ENCODE peak calls at places on chromosomes 4 and X, in nine cellular contexts. C, U, M, A, P, Q, S, B and J are unnamed samples.
A peak's percentile ranks its signal among the peaks of the same experiment; 100 is the strongest.

GRCh38 chrX:48833531-48834138 is 1.8 kb downstream of the PCSK1N start:
- DNase-seq in M (no peak), Q (no peak), A (no peak), S (no peak), U (no peak), B (peak; percentile 65), P (no peak), C (no peak), J (no peak)

GRCh38 chr4:95248713-95249401 is 299.9 kb downstream of the UNC5C start:
- DNase-seq in M (no peak), U (no peak), C (no peak), S (no peak), A (no peak), Q (no peak), P (no peak), B (no peak), J (no peak)

GRCh38 chr4:164536829-164537228 is 217.1 kb upstream of the SMIM31 start:
- DNase-seq in P (no peak), S (no peak), U (peak; percentile 77), C (no peak), A (peak; percentile 7), M (no peak), Q (peak; percentile 96), B (no peak), J (no peak)

GRCh38 chrX:69277961-69278795 is 112.9 kb upstream of the PJA1 start:
- DNase-seq in P (no peak), B (no peak), C (no peak), U (no peak), M (no peak), S (peak; percentile 44), A (no peak), Q (no peak), J (no peak)

GRCh38 chr4:37882665-37883296 is 8.1 kb upstream of the TBC1D1 start:
- DNase-seq in P (no peak), B (no peak), A (no peak), U (peak; percentile 70), S (no peak), Q (no peak), M (no peak), C (peak; percentile 18), J (no peak)

GRCh38 chrX:108366644-108367406 is 71.4 kb downstream of the COL4A6 start:
- DNase-seq in Q (no peak), C (no peak), P (no peak), A (no peak), B (no peak), M (no peak), U (no peak), S (no peak), J (no peak)

GRCh38 chrX:38006283-38006682 is at the start of gene SYTL5:
- DNase-seq in U (no peak), Q (no peak), M (no peak), C (no peak), S (no peak), A (no peak), P (no peak), B (no peak), J (no peak)

GRCh38 chrX:70134116-70134477 is 850 bp downstream of the IGBP1 start:
- DNase-seq in C (peak; percentile 19), B (no peak), A (peak; percentile 34), P (no peak), S (no peak), Q (peak; percentile 11), M (no peak), U (no peak), J (no peak)

GRCh38 chr4:4398430-4398829 is 11.5 kb downstream of the NSG1 start:
- DNase-seq in U (no peak), A (no peak), C (no peak), M (no peak), Q (no peak), B (no peak), S (no peak), P (no peak), J (no peak)

GRCh38 chrX:9942086-9942485 is 25.1 kb upstream of the CLDN34 start:
- DNase-seq in M (peak; percentile 22), P (no peak), Q (no peak), S (no peak), U (no peak), B (no peak), C (no peak), A (no peak), J (peak; percentile 18)

GRCh38 chr4:76341063-76341462 is 34.5 kb downstream of the STBD1 start:
- DNase-seq in Q (peak; percentile 15), M (no peak), B (no peak), P (no peak), U (no peak), C (peak; percentile 78), S (no peak), A (peak; percentile 77), J (no peak)

GRCh38 chrX:48705876-48706275 is 9.3 kb downstream of the SUV39H1 start:
- DNase-seq in U (no peak), S (no peak), M (no peak), P (no peak), B (no peak), C (no peak), A (no peak), Q (no peak), J (no peak)

GRCh38 chrX:53288173-53288572 is 6.8 kb upstream of the IQSEC2 start:
- DNase-seq in P (no peak), M (no peak), C (peak; percentile 51), S (peak; percentile 54), U (peak; percentile 65), A (no peak), Q (no peak), B (peak; percentile 81), J (no peak)

GRCh38 chrX:53290441-53291041 is 9.2 kb upstream of the IQSEC2 start:
- DNase-seq in U (no peak), S (no peak), B (no peak), Q (no peak), C (no peak), M (no peak), A (no peak), P (no peak), J (no peak)

GRCh38 chrX:53291596-53291995 is 10.2 kb upstream of the IQSEC2 start:
- DNase-seq in A (no peak), B (no peak), M (no peak), U (no peak), P (no peak), S (no peak), Q (no peak), C (no peak), J (no peak)

GRCh38 chrX:53294024-53294648 is 12.8 kb upstream of the IQSEC2 start:
- DNase-seq in Q (no peak), S (no peak), C (peak; percentile 8), A (peak; percentile 26), U (no peak), P (peak; percentile 4), M (no peak), B (no peak), J (no peak)
- TF ChIP-seq CTCF in Q (peak; percentile 38), S (no peak), C (peak; percentile 5), A (peak; percentile 44), U (no peak), P (peak; percentile 55), M (peak; percentile 34), B (peak; percentile 56), J (no peak)

GRCh38 chr4:15145709-15146108 is 143.4 kb downstream of the CPEB2 start:
- DNase-seq in A (no peak), C (no peak), S (no peak), Q (no peak), B (no peak), P (no peak), M (no peak), U (no peak), J (no peak)

GRCh38 chr4:15144967-15145295 is 142.7 kb downstream of the CPEB2 start:
- DNase-seq in B (no peak), Q (no peak), C (no peak), M (no peak), S (no peak), A (no peak), U (no peak), P (no peak), J (no peak)

GRCh38 chr4:15142201-15142600 is 139.9 kb downstream of the CPEB2 start:
- DNase-seq in M (no peak), U (no peak), Q (no peak), B (no peak), A (no peak), C (no peak), S (no peak), P (no peak), J (no peak)

GRCh38 chr4:15143551-15143950 is 141.3 kb downstream of the CPEB2 start:
- DNase-seq in Q (no peak), U (no peak), S (no peak), C (no peak), M (no peak), A (no peak), P (no peak), B (no peak), J (no peak)

DNA sequence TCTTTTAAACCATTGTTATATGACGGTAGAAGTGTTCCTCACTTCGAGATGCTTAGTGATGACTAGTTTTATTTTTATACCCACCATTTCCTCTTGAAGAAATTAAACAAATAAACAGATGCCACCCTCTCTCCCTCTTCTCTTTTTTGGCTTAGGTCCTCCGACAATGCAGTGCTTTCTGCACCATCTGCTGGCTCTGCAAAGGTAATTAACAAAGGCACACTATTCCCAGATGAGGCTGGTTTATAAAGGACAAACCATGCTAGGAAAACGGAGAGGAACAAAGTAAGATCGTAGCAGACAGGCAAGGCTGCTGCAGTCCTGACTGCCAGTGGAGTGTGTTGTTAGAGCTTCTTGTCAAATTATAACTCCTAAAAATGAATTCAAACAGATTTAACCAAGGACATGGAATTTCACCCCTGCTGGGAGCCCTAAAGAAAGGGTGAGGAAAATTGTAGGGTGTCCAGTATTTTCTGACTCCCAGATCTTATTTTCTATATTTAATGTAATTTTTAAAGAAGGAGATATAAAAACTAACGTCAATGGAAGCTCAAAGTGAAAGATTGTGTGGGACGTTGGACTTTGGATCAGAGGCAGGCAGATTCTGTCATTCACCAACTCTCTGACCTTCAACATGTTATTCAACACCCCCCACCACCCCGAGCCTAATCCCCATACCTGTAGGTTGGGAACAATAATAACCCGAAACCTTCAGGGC is 142.1 kb downstream of the CPEB2 start:
- DNase-seq in P (no peak), C (no peak), U (no peak), Q (no peak), M (no peak), B (no peak), A (no peak), S (no peak), J (no peak)
- TF ChIP-seq CTCF in P (no peak), C (no peak), U (no peak), Q (no peak), M (no peak), B (no peak), A (no peak), S (no peak), J (no peak)

DNA sequence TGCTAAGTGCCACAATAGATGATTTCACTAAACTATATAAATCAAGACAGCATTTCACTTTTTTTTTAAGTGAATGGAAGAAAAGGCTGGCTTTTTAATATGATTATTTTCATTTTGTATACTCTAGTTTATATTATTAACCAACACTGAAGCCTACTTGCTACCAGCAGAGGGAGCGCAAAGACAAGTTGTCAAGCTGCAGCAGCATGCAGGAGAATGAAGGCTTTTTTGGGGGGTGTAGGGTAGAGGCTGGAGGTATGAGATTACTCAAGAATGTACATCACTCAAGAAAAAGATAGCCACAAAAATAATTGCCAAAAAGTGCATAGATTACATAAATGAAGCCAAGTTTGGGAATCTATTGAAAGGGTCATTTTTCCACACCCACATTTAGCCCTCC is 519.5 kb downstream of the FGF13 start:
- DNase-seq in M (no peak), U (no peak), P (peak; percentile 15), Q (no peak), S (peak; percentile 40), A (peak; percentile 19), C (peak; percentile 1), B (peak; percentile 1), J (no peak)
- TF ChIP-seq CTCF in M (no peak), U (peak; percentile 28), P (peak; percentile 70), Q (no peak), S (peak; percentile 49), A (peak; percentile 48), C (no peak), B (peak; percentile 61), J (no peak)

GRCh38 chr4:152817331-152817730 is 37.6 kb downstream of the ARFIP1 start:
- DNase-seq in P (peak; percentile 2), B (no peak), U (no peak), C (peak; percentile 47), A (peak; percentile 6), S (no peak), Q (no peak), M (no peak), J (no peak)
- TF ChIP-seq CTCF in P (no peak), B (no peak), U (no peak), C (no peak), A (no peak), S (no peak), Q (no peak), M (no peak), J (no peak)